ENCODE peak calls at places on chromosomes 1 and 21, in seven cellular contexts. One of them, this sample, is unnamed.

GRCh38 chr1:227898502-227899140 is 49.1 kb downstream of the WNT9A start:
- DNase-seq in breast epithelium: peak; percentile 13
- DNase-seq in fibroblast of lung: no peak
- DNase-seq in sigmoid colon: peak; percentile 47
- DNase-seq in right lobe of liver: peak; percentile 33
- DNase-seq in cardiac muscle cell: no peak
- DNase-seq in brain microvascular endothelial cell: no peak
- DNase-seq in this sample: no peak

GRCh38 chr1:204453141-204453772 is 41.3 kb downstream of the PIK3C2B start:
- DNase-seq in breast epithelium: no peak
- DNase-seq in fibroblast of lung: no peak
- DNase-seq in sigmoid colon: no peak
- DNase-seq in right lobe of liver: no peak
- DNase-seq in cardiac muscle cell: no peak
- DNase-seq in brain microvascular endothelial cell: no peak
- DNase-seq in this sample: no peak

GRCh38 chr1:235176486-235176885 is 15.4 kb upstream of the RBM34 start:
- DNase-seq in breast epithelium: no peak
- DNase-seq in fibroblast of lung: no peak
- DNase-seq in sigmoid colon: no peak
- DNase-seq in right lobe of liver: no peak
- DNase-seq in cardiac muscle cell: no peak
- DNase-seq in brain microvascular endothelial cell: no peak
- DNase-seq in this sample: no peak

GRCh38 chr1:109969430-109969829 is 15.1 kb upstream of the AHCYL1 start:
- DNase-seq in breast epithelium: no peak
- DNase-seq in fibroblast of lung: peak; percentile 72
- DNase-seq in sigmoid colon: no peak
- DNase-seq in right lobe of liver: no peak
- DNase-seq in cardiac muscle cell: peak; percentile 55
- DNase-seq in brain microvascular endothelial cell: peak; percentile 46
- DNase-seq in this sample: no peak

GRCh38 chr1:199691540-199691939 is 336.0 kb upstream of the NR5A2 start:
- DNase-seq in breast epithelium: no peak
- DNase-seq in fibroblast of lung: peak; percentile 92
- DNase-seq in sigmoid colon: no peak
- DNase-seq in right lobe of liver: no peak
- DNase-seq in cardiac muscle cell: peak; percentile 91
- DNase-seq in brain microvascular endothelial cell: peak; percentile 45
- DNase-seq in this sample: no peak

GRCh38 chr1:90723561-90724108 is 6.5 kb upstream of the BARHL2 start:
- DNase-seq in breast epithelium: no peak
- DNase-seq in fibroblast of lung: no peak
- DNase-seq in sigmoid colon: no peak
- DNase-seq in right lobe of liver: no peak
- DNase-seq in cardiac muscle cell: no peak
- DNase-seq in brain microvascular endothelial cell: no peak
- DNase-seq in this sample: no peak

GRCh38 chr1:983736-984475 is 2.0 kb upstream of the PERM1 start:
- DNase-seq in breast epithelium: no peak
- DNase-seq in fibroblast of lung: no peak
- DNase-seq in sigmoid colon: peak; percentile 71
- DNase-seq in right lobe of liver: no peak
- DNase-seq in cardiac muscle cell: peak; percentile 27
- DNase-seq in brain microvascular endothelial cell: no peak
- DNase-seq in this sample: no peak

GRCh38 chr1:64953241-64953640 is 13.1 kb downstream of the JAK1 start:
- DNase-seq in breast epithelium: no peak
- DNase-seq in fibroblast of lung: no peak
- DNase-seq in sigmoid colon: no peak
- DNase-seq in right lobe of liver: peak; percentile 58
- DNase-seq in cardiac muscle cell: no peak
- DNase-seq in brain microvascular endothelial cell: no peak
- DNase-seq in this sample: no peak

GRCh38 chr21:25573409-25574206 is 33.7 kb downstream of the MRPL39 start:
- DNase-seq in breast epithelium: no peak
- DNase-seq in fibroblast of lung: peak; percentile 98
- DNase-seq in sigmoid colon: no peak
- DNase-seq in right lobe of liver: no peak
- DNase-seq in cardiac muscle cell: peak; percentile 74
- DNase-seq in brain microvascular endothelial cell: peak; percentile 98
- DNase-seq in this sample: peak; percentile 83

GRCh38 chr1:89126602-89127001 is 688 bp upstream of the GBP2 start:
- DNase-seq in breast epithelium: no peak
- DNase-seq in fibroblast of lung: peak; percentile 14
- DNase-seq in sigmoid colon: no peak
- DNase-seq in right lobe of liver: no peak
- DNase-seq in cardiac muscle cell: no peak
- DNase-seq in brain microvascular endothelial cell: no peak
- DNase-seq in this sample: no peak

GRCh38 chr1:160567858-160568682 is 11.2 kb downstream of the CD84 start:
- DNase-seq in breast epithelium: no peak
- DNase-seq in fibroblast of lung: no peak
- DNase-seq in sigmoid colon: no peak
- DNase-seq in right lobe of liver: no peak
- DNase-seq in cardiac muscle cell: no peak
- DNase-seq in brain microvascular endothelial cell: no peak
- DNase-seq in this sample: no peak

GRCh38 chr1:231929311-231929710 is 302.7 kb downstream of the DISC1 start:
- DNase-seq in breast epithelium: no peak
- DNase-seq in fibroblast of lung: peak; percentile 91
- DNase-seq in sigmoid colon: no peak
- DNase-seq in right lobe of liver: no peak
- DNase-seq in cardiac muscle cell: peak; percentile 79
- DNase-seq in brain microvascular endothelial cell: peak; percentile 93
- DNase-seq in this sample: no peak

GRCh38 chr1:33897092-33897725 is 33.3 kb downstream of the HMGB4 start:
- DNase-seq in breast epithelium: no peak
- DNase-seq in fibroblast of lung: no peak
- DNase-seq in sigmoid colon: no peak
- DNase-seq in right lobe of liver: no peak
- DNase-seq in cardiac muscle cell: no peak
- DNase-seq in brain microvascular endothelial cell: no peak
- DNase-seq in this sample: no peak

GRCh38 chr1:99674665-99675064 is 28.8 kb downstream of the PALMD start:
- DNase-seq in breast epithelium: no peak
- DNase-seq in fibroblast of lung: no peak
- DNase-seq in sigmoid colon: no peak
- DNase-seq in right lobe of liver: no peak
- DNase-seq in cardiac muscle cell: no peak
- DNase-seq in brain microvascular endothelial cell: no peak
- DNase-seq in this sample: no peak

GRCh38 chr1:3428899-3429298 is 25.6 kb upstream of the ARHGEF16 start:
- DNase-seq in breast epithelium: no peak
- DNase-seq in fibroblast of lung: no peak
- DNase-seq in sigmoid colon: no peak
- DNase-seq in right lobe of liver: no peak
- DNase-seq in cardiac muscle cell: no peak
- DNase-seq in brain microvascular endothelial cell: no peak
- DNase-seq in this sample: no peak

GRCh38 chr1:41501581-41501980 is 17.1 kb upstream of the EDN2 start:
- DNase-seq in breast epithelium: peak; percentile 81
- DNase-seq in fibroblast of lung: no peak
- DNase-seq in sigmoid colon: no peak
- DNase-seq in right lobe of liver: no peak
- DNase-seq in cardiac muscle cell: no peak
- DNase-seq in brain microvascular endothelial cell: no peak
- DNase-seq in this sample: no peak

GRCh38 chr1:167401260-167401873 is 117.0 kb downstream of the CD247 start:
- DNase-seq in breast epithelium: peak; percentile 26
- DNase-seq in fibroblast of lung: peak; percentile 43
- DNase-seq in sigmoid colon: no peak
- DNase-seq in right lobe of liver: peak; percentile 52
- DNase-seq in cardiac muscle cell: peak; percentile 73
- DNase-seq in brain microvascular endothelial cell: peak; percentile 57
- DNase-seq in this sample: peak; percentile 2

GRCh38 chr1:222786107-222786506 is 28.7 kb upstream of the DISP1 start:
- DNase-seq in breast epithelium: no peak
- DNase-seq in fibroblast of lung: peak; percentile 32
- DNase-seq in sigmoid colon: no peak
- DNase-seq in right lobe of liver: no peak
- DNase-seq in cardiac muscle cell: peak; percentile 59
- DNase-seq in brain microvascular endothelial cell: no peak
- DNase-seq in this sample: no peak

GRCh38 chr1:46334030-46334384 is 6.6 kb upstream of the NSUN4 start:
- DNase-seq in breast epithelium: no peak
- DNase-seq in fibroblast of lung: no peak
- DNase-seq in sigmoid colon: no peak
- DNase-seq in right lobe of liver: no peak
- DNase-seq in cardiac muscle cell: no peak
- DNase-seq in brain microvascular endothelial cell: no peak
- DNase-seq in this sample: no peak

GRCh38 chr1:40944326-40944725 is 35.2 kb upstream of the CTPS1 start:
- DNase-seq in breast epithelium: peak; percentile 74
- DNase-seq in fibroblast of lung: peak; percentile 89
- DNase-seq in sigmoid colon: peak; percentile 86
- DNase-seq in right lobe of liver: peak; percentile 72
- DNase-seq in cardiac muscle cell: peak; percentile 91
- DNase-seq in brain microvascular endothelial cell: peak; percentile 96
- DNase-seq in this sample: peak; percentile 76

GRCh38 chr1:157403608-157404007 is 148.7 kb downstream of the FCRL5 start:
- DNase-seq in breast epithelium: no peak
- DNase-seq in fibroblast of lung: no peak
- DNase-seq in sigmoid colon: no peak
- DNase-seq in right lobe of liver: no peak
- DNase-seq in cardiac muscle cell: no peak
- DNase-seq in brain microvascular endothelial cell: no peak
- DNase-seq in this sample: no peak

GRCh38 chr1:166032901-166033371 is 133.9 kb downstream of the FAM78B start:
- DNase-seq in breast epithelium: peak; percentile 18
- DNase-seq in fibroblast of lung: no peak
- DNase-seq in sigmoid colon: no peak
- DNase-seq in right lobe of liver: peak; percentile 92
- DNase-seq in cardiac muscle cell: no peak
- DNase-seq in brain microvascular endothelial cell: no peak
- DNase-seq in this sample: no peak

GRCh38 chr21:42424848-42425602 is 21.3 kb downstream of the UBASH3A start:
- DNase-seq in breast epithelium: no peak
- DNase-seq in fibroblast of lung: no peak
- DNase-seq in sigmoid colon: no peak
- DNase-seq in right lobe of liver: no peak
- DNase-seq in cardiac muscle cell: no peak
- DNase-seq in brain microvascular endothelial cell: no peak
- DNase-seq in this sample: no peak

GRCh38 chr1:45033356-45033755 is 21.3 kb downstream of the UROD start:
- DNase-seq in breast epithelium: no peak
- DNase-seq in fibroblast of lung: no peak
- DNase-seq in sigmoid colon: no peak
- DNase-seq in right lobe of liver: no peak
- DNase-seq in cardiac muscle cell: no peak
- DNase-seq in brain microvascular endothelial cell: no peak
- DNase-seq in this sample: no peak

DNA sequence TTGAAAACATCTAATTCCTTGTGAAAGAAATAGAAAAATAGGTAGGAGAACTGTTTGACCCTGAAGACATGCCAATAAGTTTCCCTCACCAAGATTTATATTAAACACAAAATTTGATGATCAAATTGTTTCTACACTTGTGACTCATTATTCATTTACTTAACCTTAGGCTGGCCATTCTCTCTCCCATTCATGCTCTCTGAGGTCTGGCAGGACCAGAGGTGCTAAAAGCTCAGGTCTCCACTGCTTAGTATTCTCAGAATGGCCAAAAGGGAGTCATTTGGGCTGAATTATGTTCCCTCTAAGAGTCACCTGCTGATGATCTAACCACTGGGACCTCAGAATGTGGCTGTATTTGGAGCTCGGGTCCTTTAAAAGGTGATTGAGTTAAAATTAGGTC is 47.1 kb upstream of the ATP1B1 start:
- DNase-seq in breast epithelium: no peak
- DNase-seq in fibroblast of lung: no peak
- DNase-seq in sigmoid colon: no peak
- DNase-seq in right lobe of liver: no peak
- DNase-seq in cardiac muscle cell: no peak
- DNase-seq in brain microvascular endothelial cell: no peak
- DNase-seq in this sample: no peak
- H3K27ac ChIP-seq in breast epithelium: no peak overlapping the region
- H3K27ac ChIP-seq in fibroblast of lung: no peak overlapping the region
- H3K27ac ChIP-seq in sigmoid colon: no peak overlapping the region
- H3K27ac ChIP-seq in right lobe of liver: no peak overlapping the region
- H3K27ac ChIP-seq in cardiac muscle cell: peak overlapping the region; percentile 72
- H3K27ac ChIP-seq in brain microvascular endothelial cell: no peak overlapping the region
- H3K27ac ChIP-seq in this sample: no peak overlapping the region

DNA sequence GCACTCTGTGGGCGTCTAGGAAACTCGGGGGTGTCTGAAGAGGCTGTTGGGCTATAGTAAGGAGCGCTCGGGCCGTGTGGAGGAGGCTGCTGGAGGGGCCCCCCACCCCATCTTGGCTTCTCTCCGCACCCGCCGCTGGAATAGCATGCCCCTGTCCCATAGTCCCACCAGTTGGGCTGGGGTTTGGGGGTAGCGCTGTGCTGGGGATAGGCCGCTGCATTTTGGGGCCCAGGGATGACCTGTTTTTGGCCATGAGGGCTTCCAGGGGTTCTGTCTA is 511 bp downstream of the EFNA3 start:
- DNase-seq in breast epithelium: no peak
- DNase-seq in fibroblast of lung: no peak
- DNase-seq in sigmoid colon: no peak
- DNase-seq in right lobe of liver: no peak
- DNase-seq in cardiac muscle cell: no peak
- DNase-seq in brain microvascular endothelial cell: no peak
- DNase-seq in this sample: no peak
- H3K27ac ChIP-seq in breast epithelium: peak overlapping the region; percentile 57
- H3K27ac ChIP-seq in fibroblast of lung: no peak overlapping the region
- H3K27ac ChIP-seq in sigmoid colon: no peak overlapping the region
- H3K27ac ChIP-seq in right lobe of liver: no peak overlapping the region
- H3K27ac ChIP-seq in cardiac muscle cell: no peak overlapping the region
- H3K27ac ChIP-seq in brain microvascular endothelial cell: no peak overlapping the region
- H3K27ac ChIP-seq in this sample: no peak overlapping the region

GRCh38 chr21:16087523-16087922 is 357.7 kb downstream of the USP25 start:
- DNase-seq in breast epithelium: no peak
- DNase-seq in fibroblast of lung: no peak
- DNase-seq in sigmoid colon: no peak
- DNase-seq in right lobe of liver: no peak
- DNase-seq in cardiac muscle cell: no peak
- DNase-seq in brain microvascular endothelial cell: no peak
- DNase-seq in this sample: no peak
- H3K27ac ChIP-seq in breast epithelium: peak overlapping the region; percentile 38
- H3K27ac ChIP-seq in fibroblast of lung: no peak overlapping the region
- H3K27ac ChIP-seq in sigmoid colon: no peak overlapping the region
- H3K27ac ChIP-seq in right lobe of liver: no peak overlapping the region
- H3K27ac ChIP-seq in cardiac muscle cell: no peak overlapping the region
- H3K27ac ChIP-seq in brain microvascular endothelial cell: no peak overlapping the region
- H3K27ac ChIP-seq in this sample: no peak overlapping the region

DNA sequence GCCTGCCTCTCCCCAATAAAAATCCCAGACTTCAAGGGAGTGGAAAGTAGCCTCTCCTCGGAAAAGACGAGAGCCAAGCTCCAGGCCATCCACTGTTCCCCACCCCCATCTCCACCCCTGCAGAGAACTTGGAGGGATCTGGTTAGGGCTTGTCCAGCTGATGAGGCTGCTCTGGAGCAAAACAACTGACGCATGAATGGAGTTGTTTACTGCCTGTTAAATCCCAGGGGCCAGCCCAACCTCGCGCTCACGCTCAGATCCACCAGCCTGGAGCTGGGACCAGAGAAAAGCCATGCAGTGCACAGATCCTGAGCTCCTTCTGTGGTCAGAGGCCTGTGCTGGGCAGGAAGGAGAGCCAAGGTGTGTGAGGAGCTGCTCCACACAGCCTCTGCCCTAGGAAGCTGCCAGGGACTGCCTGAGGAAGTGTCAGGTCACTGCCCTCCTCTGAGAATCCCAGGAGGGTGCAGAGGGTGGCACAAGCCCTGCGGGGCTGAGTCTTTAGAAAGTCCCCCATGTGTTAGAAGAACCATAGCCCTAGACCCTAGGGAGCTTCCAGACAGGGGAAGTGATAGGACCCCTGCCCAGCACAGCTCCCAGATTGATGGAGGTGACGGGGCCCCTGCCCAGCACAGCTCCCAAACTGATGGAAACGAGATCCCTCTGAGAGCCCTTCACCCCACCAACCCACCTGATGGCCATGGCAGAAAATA is 109.0 kb upstream of the IPO9 start:
- DNase-seq in breast epithelium: peak; percentile 51
- DNase-seq in fibroblast of lung: peak; percentile 69
- DNase-seq in sigmoid colon: peak; percentile 96
- DNase-seq in right lobe of liver: no peak
- DNase-seq in cardiac muscle cell: peak; percentile 94
- DNase-seq in brain microvascular endothelial cell: peak; percentile 71
- DNase-seq in this sample: peak; percentile 54
- H3K27ac ChIP-seq in breast epithelium: peak overlapping the region; percentile 97
- H3K27ac ChIP-seq in fibroblast of lung: peak overlapping the region; percentile 66
- H3K27ac ChIP-seq in sigmoid colon: peak overlapping the region; percentile 86
- H3K27ac ChIP-seq in right lobe of liver: no peak overlapping the region
- H3K27ac ChIP-seq in cardiac muscle cell: peak overlapping the region; percentile 74
- H3K27ac ChIP-seq in brain microvascular endothelial cell: peak overlapping the region; percentile 82
- H3K27ac ChIP-seq in this sample: peak overlapping the region; percentile 65